ENCODE peak calls at places on chromosomes 4 and X, in seven cellular contexts. R, V, P, B, Q, F and S are unnamed samples.

GRCh38 chr4:2281575-2282343 is 19.9 kb upstream of the MXD4 start:
- DNase-seq in R (no peak), V (no peak), P (no peak), B (no peak), Q (no peak), F (no peak), S (no peak)

GRCh38 chrX:51608071-51608470 is 10.6 kb downstream of the CENPVL3 start:
- DNase-seq in R (no peak), V (peak; percentile 34), P (no peak), B (no peak), Q (no peak), F (no peak), S (peak; percentile 6)

GRCh38 chr4:154709550-154709949 is 34.2 kb upstream of the LRAT start:
- DNase-seq in R (no peak), V (no peak), P (no peak), B (no peak), Q (no peak), F (no peak), S (peak; percentile 6)

GRCh38 chr4:103400405-103400804 is 202.3 kb upstream of the CENPE start:
- DNase-seq in R (no peak), V (peak; percentile 1), P (no peak), B (peak; percentile 2), Q (no peak), F (peak; percentile 61), S (no peak)

GRCh38 chr4:163748474-163748873 is 254.0 kb downstream of the TMA16 start:
- DNase-seq in R (no peak), V (no peak), P (no peak), B (no peak), Q (no peak), F (peak; percentile 4), S (no peak)

GRCh38 chr4:156906325-156906724 is 65.3 kb downstream of the PDGFC start:
- DNase-seq in R (no peak), V (no peak), P (no peak), B (no peak), Q (no peak), F (no peak), S (no peak)

GRCh38 chr4:167452922-167453321 is 218.6 kb upstream of the SPOCK3 start:
- DNase-seq in R (no peak), V (no peak), P (no peak), B (peak; percentile 1), Q (no peak), F (no peak), S (no peak)

GRCh38 chr4:7005571-7005970 is 37.6 kb upstream of the TADA2B start:
- DNase-seq in R (no peak), V (no peak), P (no peak), B (no peak), Q (no peak), F (no peak), S (no peak)

GRCh38 chrX:48917139-48917980 is 1.5 kb downstream of the PIM2 start:
- DNase-seq in R (peak; percentile 88), V (peak; percentile 86), P (peak; percentile 88), B (peak; percentile 67), Q (peak; percentile 68), F (peak; percentile 93), S (peak; percentile 91)
- H3K4me3 ChIP-seq in R (no peak overlapping the region), V (no peak overlapping the region), P (peak overlapping the region; percentile 80), B (peak overlapping the region; percentile 72), Q (peak overlapping the region; percentile 87), F (no peak overlapping the region), S (peak overlapping the region; percentile 55)

DNA sequence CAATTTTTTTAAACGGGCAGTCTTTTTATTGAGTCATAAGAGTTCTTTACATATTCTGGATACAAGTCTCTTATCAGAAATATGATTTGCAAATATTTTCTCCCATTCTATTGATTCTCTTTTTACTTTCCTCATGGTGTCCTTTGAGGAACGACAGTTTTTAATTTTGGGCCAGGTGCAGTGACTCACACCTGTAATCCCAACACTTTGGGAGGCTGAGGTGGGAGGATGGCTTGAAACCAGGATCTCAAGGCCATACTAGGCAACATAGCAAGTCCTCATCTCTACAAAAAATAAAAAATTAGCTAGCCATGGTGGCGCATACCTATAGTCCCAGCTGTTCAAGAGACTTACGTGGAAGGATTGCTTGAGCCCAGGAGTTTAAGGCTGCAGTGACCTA is 66.1 kb upstream of the RGN start:
- DNase-seq in R (no peak), V (no peak), P (no peak), B (no peak), Q (no peak), F (no peak), S (no peak)
- TF ChIP-seq CTCF in R (no peak), V (no peak), P (no peak), B (no peak), Q (no peak), F (no peak), S (no peak)

DNA sequence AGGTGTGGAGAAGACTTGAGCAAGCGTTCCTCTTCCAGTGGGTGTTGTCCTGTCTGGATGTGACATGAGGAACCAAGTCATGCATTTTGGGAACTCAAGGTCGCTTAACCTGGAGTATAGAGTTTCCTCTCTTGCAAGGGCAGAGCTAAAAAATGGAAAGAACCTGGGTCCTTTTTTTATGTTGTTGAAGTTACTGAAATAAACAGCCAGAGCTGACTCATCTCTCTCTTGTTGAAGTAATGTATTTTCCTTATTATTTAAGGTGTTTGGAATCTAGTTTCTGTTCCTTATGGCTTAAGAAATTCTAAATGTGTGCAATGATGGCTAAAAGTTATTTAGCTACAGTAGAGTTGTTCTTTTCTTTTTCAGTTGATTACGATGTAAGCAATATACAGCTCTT is 314.5 kb downstream of the CAMK2D start:
- DNase-seq in R (no peak), V (no peak), P (no peak), B (no peak), Q (no peak), F (no peak), S (peak; percentile 44)
- H3K4me3 ChIP-seq in R (no peak overlapping the region), V (no peak overlapping the region), P (no peak overlapping the region), B (no peak overlapping the region), Q (no peak overlapping the region), F (no peak overlapping the region), S (no peak overlapping the region)

GRCh38 chr4:8267077-8267476 is 2.5 kb upstream of the HTRA3 start:
- DNase-seq in R (peak; percentile 64), V (peak; percentile 82), P (no peak), B (no peak), Q (peak; percentile 54), F (peak; percentile 81), S (peak; percentile 90)
- TF ChIP-seq CTCF in R (peak; percentile 54), V (peak; percentile 86), P (peak; percentile 39), B (peak; percentile 41), Q (peak; percentile 73), F (peak; percentile 63), S (peak; percentile 93)